ENCODE peak calls at places on chromosomes 12 and 14, in six cellular contexts. Z, S, K, G, M and W are unnamed samples.

GRCh38 chr12:19131020-19131431 is 1.5 kb downstream of the PLEKHA5 start:
- DNase-seq in M (no peak), Z (peak), K (no peak), S (no peak), G (no peak), W (peak)

GRCh38 chr12:78888583-78888982 is 24.0 kb downstream of the SYT1 start:
- DNase-seq in K (no peak), G (no peak), Z (no peak), S (no peak), M (no peak), W (no peak)

GRCh38 chr14:103733651-103734050 is 18.0 kb downstream of the ZFYVE21 start:
- DNase-seq in G (no peak), M (no peak), K (no peak), S (no peak), Z (no peak), W (no peak)

GRCh38 chr12:58566599-58566998 is 353.7 kb downstream of the LRIG3 start:
- DNase-seq in S (no peak), K (no peak), M (no peak), G (no peak), Z (no peak), W (no peak)

GRCh38 chr12:52952082-52952801 is 3.3 kb downstream of the KRT18 start:
- DNase-seq in M (peak), Z (no peak), G (peak), K (no peak), S (no peak), W (no peak)

GRCh38 chr14:68238956-68239355 is 419.4 kb downstream of the RAD51B start:
- DNase-seq in G (no peak), K (no peak), S (no peak), Z (no peak), M (no peak), W (no peak)

GRCh38 chr14:91078095-91078737 is 17.8 kb upstream of the RPS6KA5 start:
- DNase-seq in K (peak), M (no peak), S (no peak), Z (peak), G (no peak), W (no peak)

GRCh38 chr14:52348796-52349195 is 34.7 kb downstream of the PTGER2 start:
- DNase-seq in G (no peak), K (no peak), Z (no peak), S (no peak), M (no peak), W (no peak)

GRCh38 chr12:131375972-131376345 is 334.9 kb upstream of the SFSWAP start:
- DNase-seq in K (no peak), M (no peak), Z (no peak), G (no peak), S (no peak), W (no peak)

GRCh38 chr14:80095623-80096022 is 115.7 kb downstream of the DIO2 start:
- DNase-seq in G (no peak), M (no peak), S (no peak), Z (no peak), K (no peak), W (no peak)

GRCh38 chr12:66191547-66192126 is 2.6 kb downstream of the IRAK3 start:
- DNase-seq in S (no peak), K (no peak), M (no peak), Z (no peak), G (no peak), W (no peak)

GRCh38 chr12:27185234-27186045 is 58.6 kb upstream of the STK38L start:
- DNase-seq in G (peak), M (no peak), K (no peak), S (no peak), Z (no peak), W (no peak)

GRCh38 chr12:2648406-2648805 is 146.4 kb upstream of the FKBP4 start:
- DNase-seq in G (no peak), S (no peak), K (no peak), Z (no peak), M (no peak), W (no peak)

GRCh38 chr12:123289911-123290310 is 18.3 kb upstream of the CDK2AP1 start:
- DNase-seq in G (no peak), K (no peak), S (no peak), Z (no peak), M (no peak), W (no peak)

GRCh38 chr14:54127526-54127925 is 170.9 kb upstream of the BMP4 start:
- DNase-seq in Z (no peak), M (no peak), S (no peak), G (no peak), K (no peak), W (no peak)

GRCh38 chr12:17370621-17371020 is 719.4 kb downstream of the RERGL start:
- DNase-seq in M (no peak), S (no peak), Z (no peak), K (no peak), G (no peak), W (no peak)

GRCh38 chr12:110741371-110741770 is 1.3 kb downstream of the PPP1CC start:
- DNase-seq in S (no peak), G (no peak), Z (no peak), M (no peak), K (no peak), W (no peak)

GRCh38 chr12:6539276-6540134 is 5.2 kb downstream of the GAPDH start:
- DNase-seq in K (no peak), Z (peak), G (peak), S (no peak), M (no peak), W (no peak)

GRCh38 chr12:63294327-63294632 is 143.3 kb upstream of the AVPR1A start:
- DNase-seq in S (no peak), G (no peak), Z (no peak), K (no peak), M (no peak), W (no peak)